ENCODE peak calls at places on chromosomes 1 and 21, in ten cellular contexts. E, O, L, U, W, B, V, I, Z and P are unnamed samples.

GRCh38 chr1:169115891-169116585 is 9.5 kb downstream of the ATP1B1 start:
- DNase-seq in E (no peak), O (no peak), L (peak; percentile 66), U (peak; percentile 77), W (no peak), B (peak; percentile 79), V (peak; percentile 55), I (peak; percentile 82), Z (peak; percentile 86), P (peak; percentile 80)

GRCh38 chr21:14482165-14482564 is 64.0 kb downstream of the SAMSN1 start:
- DNase-seq in E (no peak), O (no peak), L (no peak), U (no peak), W (no peak), B (no peak), V (no peak), I (no peak), Z (no peak), P (no peak)

GRCh38 chr1:68120136-68120791 is 69.8 kb upstream of the DIRAS3 start:
- DNase-seq in E (peak; percentile 85), O (peak; percentile 93), L (peak; percentile 24), U (no peak), W (no peak), B (no peak), V (peak; percentile 66), I (no peak), Z (peak; percentile 47), P (peak; percentile 41)

GRCh38 chr1:27521336-27522147 is 31.6 kb upstream of the WASF2 start:
- DNase-seq in E (peak; percentile 48), O (no peak), L (no peak), U (no peak), W (no peak), B (peak; percentile 81), V (no peak), I (peak; percentile 84), Z (no peak), P (no peak)

GRCh38 chr1:53508991-53509663 is 49.9 kb downstream of the DMRTB1 start:
- DNase-seq in E (no peak), O (no peak), L (no peak), U (no peak), W (no peak), B (no peak), V (no peak), I (no peak), Z (no peak), P (no peak)

GRCh38 chr1:21508580-21509350 is 458 bp upstream of the ALPL start:
- DNase-seq in E (peak; percentile 8), O (no peak), L (no peak), U (no peak), W (no peak), B (peak; percentile 96), V (peak; percentile 44), I (no peak), Z (peak; percentile 76), P (peak; percentile 62)

GRCh38 chr1:99005537-99005942 is 879 bp upstream of the PLPPR5 start:
- DNase-seq in E (no peak), O (no peak), L (no peak), U (no peak), W (no peak), B (no peak), V (no peak), I (no peak), Z (no peak), P (no peak)

GRCh38 chr1:19123837-19124236 is 86.2 kb downstream of the UBR4 start:
- DNase-seq in E (no peak), O (no peak), L (no peak), U (no peak), W (no peak), B (no peak), V (no peak), I (no peak), Z (no peak), P (no peak)

GRCh38 chr1:113904292-113904673 is 316 bp downstream of the AP4B1 start:
- DNase-seq in E (no peak), O (no peak), L (no peak), U (no peak), W (no peak), B (no peak), V (no peak), I (no peak), Z (no peak), P (no peak)

GRCh38 chr1:113905435-113905861 is 322 bp downstream of the DCLRE1B start:
- DNase-seq in E (no peak), O (no peak), L (no peak), U (peak; percentile 77), W (no peak), B (peak; percentile 92), V (peak; percentile 20), I (no peak), Z (peak; percentile 29), P (peak; percentile 39)

GRCh38 chr1:113901171-113901570 is 3.4 kb downstream of the AP4B1 start:
- DNase-seq in E (no peak), O (no peak), L (no peak), U (no peak), W (no peak), B (no peak), V (no peak), I (no peak), Z (no peak), P (no peak)

GRCh38 chr1:113904674-113905434 is at the start of the genes AP4B1 and DCLRE1B:
- DNase-seq in E (peak; percentile 100), O (peak; percentile 99), L (peak; percentile 99), U (peak; percentile 100), W (peak; percentile 96), B (peak; percentile 100), V (peak; percentile 98), I (peak; percentile 99), Z (peak; percentile 98), P (peak; percentile 99)

DNA sequence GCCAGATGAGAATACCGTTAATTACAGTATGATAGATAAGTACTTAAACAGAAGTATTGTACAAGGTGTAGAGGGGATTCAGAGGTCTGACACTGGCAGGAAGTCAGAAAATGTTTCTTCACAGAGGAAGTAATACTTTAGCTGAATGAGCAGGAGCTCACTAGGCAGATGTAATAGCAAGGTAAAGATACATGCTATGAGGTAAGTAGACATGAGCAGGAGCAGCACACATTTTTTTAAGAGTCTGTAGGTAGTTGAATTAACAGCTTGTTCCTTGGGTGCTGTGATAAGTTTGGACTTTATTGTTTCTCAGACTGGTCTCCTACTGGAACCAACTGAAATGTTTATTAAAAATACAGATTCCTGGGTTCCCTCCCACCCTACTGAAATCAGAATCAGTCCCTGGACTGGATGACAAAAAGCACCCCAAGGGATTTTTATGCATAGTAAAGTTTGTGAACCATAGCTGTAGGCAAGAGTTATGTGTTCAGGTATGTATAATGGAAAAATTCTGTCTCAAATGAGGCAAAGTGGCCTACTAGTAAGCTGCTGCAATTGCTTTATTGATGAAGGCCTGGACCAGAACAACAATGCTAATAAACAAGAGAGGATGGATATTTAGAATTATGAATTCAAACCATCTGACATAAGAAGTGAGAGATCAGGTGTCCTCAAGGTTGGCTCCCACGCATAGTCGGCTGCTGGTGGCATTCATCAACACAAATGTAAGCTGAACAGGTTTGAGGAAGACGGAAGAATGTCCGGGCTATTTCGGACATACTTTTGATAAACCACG is 905 bp downstream of the AP4B1 start:
- DNase-seq in E (no peak), O (no peak), L (peak; percentile 31), U (no peak), W (no peak), B (no peak), V (no peak), I (no peak), Z (no peak), P (no peak)
- H3K4me3 ChIP-seq in E (peak overlapping the region; percentile 55), O (peak overlapping the region; percentile 69), L (peak overlapping the region; percentile 88), U (peak overlapping the region; percentile 76), W (peak overlapping the region; percentile 67), B (peak overlapping the region; percentile 86), V (peak overlapping the region; percentile 55), I (peak overlapping the region; percentile 68), Z (peak overlapping the region; percentile 88), P (peak overlapping the region; percentile 86)

DNA sequence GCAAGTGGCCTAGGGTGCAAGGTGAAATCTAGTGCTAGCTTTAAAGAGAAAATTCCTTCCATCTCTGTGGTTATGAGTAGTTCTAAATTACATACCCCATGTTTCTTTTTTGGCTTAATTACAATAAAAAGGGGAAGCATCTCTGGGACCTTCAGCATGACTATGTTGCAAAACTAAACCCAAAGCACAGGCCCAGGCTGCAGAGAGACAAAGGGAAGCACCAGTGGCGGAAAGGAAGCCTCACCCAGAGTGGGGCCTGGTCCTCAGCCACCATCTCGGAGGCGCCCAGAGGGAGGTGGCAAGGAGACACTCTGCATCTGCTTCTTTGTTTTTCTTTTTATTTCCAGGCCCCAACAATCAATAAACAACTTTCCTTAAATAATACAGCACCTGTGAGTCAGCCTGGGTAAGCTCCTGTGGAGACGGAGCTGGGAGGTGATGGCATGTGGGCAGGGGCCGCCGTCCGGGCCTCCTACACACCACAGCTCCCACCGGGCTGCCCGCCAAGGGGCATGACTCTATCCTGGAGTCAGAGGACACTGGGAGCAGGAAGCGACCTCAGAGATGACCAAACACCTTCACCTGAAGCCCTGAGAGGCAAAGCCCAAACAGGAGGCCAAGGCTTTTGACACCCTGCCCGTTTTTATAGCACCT is 21.7 kb downstream of the ITPKB start:
- DNase-seq in E (no peak), O (no peak), L (no peak), U (no peak), W (no peak), B (no peak), V (no peak), I (no peak), Z (no peak), P (no peak)
- TF ChIP-seq POLR2AphosphoS5 in E (no peak), O (no peak), L (no peak), U (no peak), W (no peak), B (peak; percentile 57), V (no peak), I (no peak), Z (no peak), P (no peak)

DNA sequence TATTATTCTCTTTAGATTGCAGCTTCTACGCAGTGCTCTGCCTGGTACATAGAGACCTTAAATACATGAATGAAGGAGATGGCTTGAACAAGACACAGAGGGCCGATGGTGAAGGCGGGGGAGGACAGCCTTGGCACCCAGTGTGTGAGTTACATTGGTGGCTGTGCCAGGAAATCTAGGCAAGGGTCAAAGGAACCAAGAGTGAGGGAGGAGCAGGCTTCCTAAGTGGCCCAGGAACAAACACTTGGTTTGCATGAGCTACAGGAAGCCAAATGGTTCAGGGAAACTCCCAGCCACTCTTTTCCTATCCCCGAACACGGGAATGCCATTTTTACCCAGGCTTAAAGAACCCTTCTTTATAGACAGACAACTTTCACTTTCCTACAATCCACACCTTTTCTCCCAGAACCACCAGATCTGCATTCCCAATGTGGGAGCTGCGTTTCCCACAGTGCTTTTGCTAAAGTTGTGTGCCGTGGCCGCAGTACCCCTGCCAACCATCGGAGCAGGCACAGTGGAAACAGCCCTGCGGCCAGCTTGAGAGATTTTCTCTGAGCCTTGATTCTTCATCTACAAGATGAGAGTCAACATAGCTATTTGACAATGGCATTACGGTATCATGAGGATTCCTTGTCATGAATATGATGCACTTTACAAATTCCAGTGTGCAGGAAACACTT is 3.5 kb upstream of the CLEC20A start:
- DNase-seq in E (no peak), O (no peak), L (no peak), U (no peak), W (no peak), B (no peak), V (no peak), I (no peak), Z (no peak), P (no peak)
- H3K4me3 ChIP-seq in E (no peak overlapping the region), O (no peak overlapping the region), L (no peak overlapping the region), U (no peak overlapping the region), W (no peak overlapping the region), B (no peak overlapping the region), V (no peak overlapping the region), I (no peak overlapping the region), Z (no peak overlapping the region), P (no peak overlapping the region)

DNA sequence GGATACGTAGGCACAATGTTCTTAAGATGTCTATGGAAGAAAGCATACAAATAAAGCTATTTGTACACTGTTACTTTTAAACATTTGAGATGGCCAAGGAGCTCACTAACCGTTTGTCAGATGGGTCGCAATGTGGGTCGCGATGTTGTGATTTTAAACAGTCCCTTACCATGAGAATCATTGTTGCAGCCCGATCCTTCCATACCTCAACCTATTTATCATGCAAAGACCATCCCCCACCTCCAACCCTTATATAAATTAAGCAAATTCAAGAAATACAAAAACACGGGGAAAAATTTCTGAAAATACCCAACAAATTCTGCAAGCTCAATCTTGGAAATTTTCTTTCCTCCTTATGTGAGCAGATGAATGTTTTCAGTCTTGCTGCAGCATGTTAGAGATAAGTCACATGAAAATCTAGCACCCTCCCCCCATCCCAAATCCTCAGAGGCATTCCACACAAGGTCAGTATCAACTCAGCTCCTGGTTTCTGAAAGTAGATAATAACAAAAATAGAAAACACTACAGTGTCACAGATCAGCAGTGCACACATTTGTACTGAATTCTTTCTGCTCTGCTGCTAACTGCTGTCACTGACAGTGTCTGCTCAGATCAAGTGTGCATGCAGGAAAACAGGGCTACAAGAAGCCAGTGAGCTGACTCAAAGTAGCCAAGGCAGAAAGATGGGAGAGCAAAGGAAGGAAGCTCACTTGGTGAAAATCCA is 92.9 kb upstream of the TTC39A start:
- DNase-seq in E (peak; percentile 29), O (no peak), L (no peak), U (no peak), W (no peak), B (no peak), V (no peak), I (no peak), Z (no peak), P (no peak)
- TF ChIP-seq POLR2AphosphoS5 in E (no peak), O (no peak), L (no peak), U (no peak), W (no peak), B (no peak), V (no peak), I (no peak), Z (no peak), P (no peak)